ENCODE peak calls at places on chromosomes 16 and 17, in seven cellular contexts. E is cardiac muscle cell, J is right lobe of liver, P is DND-41, T is astrocyte of the spinal cord, C is fibroblast of lung, V is BJ. A is an unnamed sample.

GRCh38 chr17:33200587-33200986 is 92.5 kb downstream of the ASIC2 start:
- DNase-seq in E (no peak), J (no peak), T (no peak), C (peak), V (no peak), P (no peak), A (peak)

GRCh38 chr16:54431997-54432367 is 145.4 kb upstream of the IRX3 start:
- DNase-seq in E (no peak), V (no peak), J (no peak), T (no peak), C (no peak), P (no peak), A (no peak)

GRCh38 chr17:79874329-79874981 is 35.2 kb upstream of the CBX4 start:
- DNase-seq in T (peak), E (peak), C (peak), J (peak), P (peak), V (no peak), A (peak)

GRCh38 chr17:1012823-1013728 is 16.1 kb downstream of the TIMM22 start:
- DNase-seq in P (no peak), T (no peak), J (no peak), V (no peak), E (no peak), C (no peak), A (no peak)

GRCh38 chr17:17994271-17994670 is 21.6 kb downstream of the DRC3 start:
- DNase-seq in T (peak), V (no peak), J (no peak), P (peak), C (peak), E (peak), A (peak)

GRCh38 chr17:83135692-83136091 is 56.3 kb downstream of the METRNL start:
- DNase-seq in P (no peak), T (no peak), E (no peak), V (no peak), C (no peak), J (no peak), A (no peak)

GRCh38 chr17:35849469-35850348 is 19.0 kb downstream of the HEATR9 start:
- DNase-seq in E (peak), C (peak), V (peak), T (peak), J (no peak), P (peak), A (peak)

GRCh38 chr16:17078950-17079631 is 391.7 kb downstream of the XYLT1 start:
- DNase-seq in E (no peak), T (no peak), C (no peak), P (no peak), J (no peak), V (no peak), A (no peak)

GRCh38 chr17:28746611-28747045 is 2.8 kb downstream of the TRAF4 start:
- DNase-seq in T (no peak), J (peak), C (no peak), P (no peak), E (no peak), V (no peak), A (no peak)

GRCh38 chr16:2149630-2150417 is 1.4 kb downstream of the RAB26 start:
- DNase-seq in P (no peak), V (no peak), T (no peak), E (no peak), C (no peak), J (no peak), A (no peak)

GRCh38 chr16:70632273-70632672 is 14.1 kb upstream of the IL34 start:
- DNase-seq in C (no peak), P (no peak), V (no peak), E (no peak), T (no peak), J (no peak), A (no peak)

GRCh38 chr17:6910987-6911603 is 79.6 kb upstream of the TEKT1 start:
- DNase-seq in E (peak), P (no peak), J (no peak), V (no peak), T (peak), C (peak), A (peak)

GRCh38 chr17:43020789-43021738 is 1.1 kb downstream of the VAT1 start:
- DNase-seq in J (peak), C (peak), P (peak), T (peak), V (no peak), E (peak), A (no peak)

GRCh38 chr17:29390856-29391631 is 881 bp downstream of the TAOK1 start:
- DNase-seq in P (peak), V (no peak), E (peak), C (peak), J (peak), T (peak), A (no peak)

GRCh38 chr17:688100-688989 is 26.3 kb downstream of the VPS53 start:
- DNase-seq in E (no peak), J (no peak), C (peak), T (peak), V (no peak), P (no peak), A (peak)

GRCh38 chr17:75108193-75108592 is 1.6 kb upstream of the ARMC7 start:
- DNase-seq in V (no peak), J (no peak), P (no peak), C (no peak), E (no peak), T (no peak), A (no peak)

GRCh38 chr17:75111777-75112176 is 2.0 kb downstream of the ARMC7 start:
- DNase-seq in E (no peak), T (no peak), C (no peak), P (no peak), J (no peak), V (no peak), A (no peak)

GRCh38 chr17:75109407-75110236 is at the start of gene ARMC7:
- DNase-seq in V (peak), J (peak), E (peak), P (peak), C (peak), T (peak), A (peak)

GRCh38 chr17:75110307-75110937 is 653 bp downstream of the ARMC7 start:
- DNase-seq in T (no peak), C (no peak), E (peak), J (no peak), P (peak), V (no peak), A (no peak)

DNA sequence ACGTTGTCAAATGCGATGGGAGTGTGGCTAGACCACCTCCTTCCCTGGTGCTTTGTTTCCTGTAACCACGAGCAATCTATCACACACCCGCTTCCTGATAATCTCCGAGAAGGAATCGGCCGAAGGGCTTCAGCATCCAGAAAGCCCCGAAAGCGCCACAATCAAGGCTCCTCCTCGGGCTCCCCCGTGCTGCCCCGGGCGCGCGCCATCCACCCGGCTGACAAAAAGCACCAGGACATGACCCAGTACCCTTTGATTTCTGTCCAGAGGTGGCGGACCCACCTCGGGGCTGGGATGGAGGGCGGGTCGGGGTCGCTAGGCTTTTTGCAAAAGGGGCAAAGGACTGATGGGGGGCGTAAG is 742 bp upstream of the ARMC7 start:
- DNase-seq in T (no peak), P (no peak), V (no peak), E (no peak), J (no peak), C (no peak), A (peak)
- H3K4me3 ChIP-seq in T (peak), P (peak), V (peak), E (peak), J (peak), C (peak), A (peak)

DNA sequence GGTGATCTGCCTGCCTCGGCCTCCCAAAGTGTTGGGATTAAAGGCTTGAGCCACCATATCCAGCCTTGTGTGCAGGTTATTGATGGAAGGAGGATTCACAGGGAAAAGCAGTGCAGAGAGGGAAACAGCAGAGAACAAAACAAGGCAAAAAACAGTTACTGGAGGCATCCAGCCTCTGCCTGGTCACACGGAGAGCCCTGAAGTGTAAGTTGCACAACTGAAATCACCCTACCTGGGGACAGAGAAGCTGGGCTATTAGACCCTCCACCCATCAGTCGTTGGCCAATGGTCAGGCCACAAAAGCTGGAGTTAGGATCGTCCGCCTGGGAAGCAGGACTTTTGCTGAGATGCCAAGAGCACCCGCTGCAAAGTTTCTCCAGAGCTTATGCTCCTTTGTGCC is 57.9 kb upstream of the BCO1 start:
- DNase-seq in J (no peak), E (no peak), P (no peak), T (no peak), C (no peak), V (no peak), A (no peak)
- H3K4me3 ChIP-seq in J (no peak), E (no peak), P (no peak), T (no peak), C (no peak), V (peak), A (no peak)

GRCh38 chr17:41813039-41813680 is 356 bp downstream of the FKBP10 start:
- DNase-seq in V (no peak), T (no peak), E (no peak), C (no peak), P (no peak), J (no peak), A (no peak)
- H3K4me3 ChIP-seq in V (peak), T (peak), E (peak), C (peak), P (no peak), J (peak), A (no peak)

GRCh38 chr17:63162406-63163157 is 196.5 kb downstream of the TANC2 start:
- DNase-seq in J (no peak), V (no peak), C (no peak), P (no peak), E (no peak), T (no peak), A (no peak)
- H3K4me3 ChIP-seq in J (no peak), V (no peak), C (no peak), P (no peak), E (no peak), T (no peak), A (no peak)

GRCh38 chr16:14309001-14309886 is 238.1 kb downstream of the MRTFB start:
- DNase-seq in C (peak), V (no peak), T (no peak), J (no peak), E (no peak), P (peak), A (peak)
- H3K4me3 ChIP-seq in C (peak), V (peak), T (no peak), J (no peak), E (no peak), P (peak), A (peak)

A was measured in Jurkat, Clone E6-1.